ENCODE peak calls at places on chromosomes 3 and 15, in four cellular contexts. K, J, I and F are unnamed samples.

GRCh38 chr15:35519536-35520149 is 26.3 kb downstream of the DPH6 start:
- DNase-seq in K (peak; percentile 64), J (peak; percentile 75), I (no peak), F (no peak)

GRCh38 chr3:134869153-134869726 is 74.2 kb downstream of the EPHB1 start:
- DNase-seq in K (no peak), J (no peak), I (peak; percentile 16), F (no peak)

GRCh38 chr3:141360888-141361598 is 7.3 kb upstream of the ZBTB38 start:
- DNase-seq in K (peak; percentile 90), J (peak; percentile 90), I (no peak), F (no peak)

GRCh38 chr15:90594297-90594696 is 64.6 kb downstream of the CRTC3 start:
- DNase-seq in K (no peak), J (peak; percentile 50), I (peak; percentile 90), F (peak; percentile 95)

GRCh38 chr3:57856675-57857074 is 100.6 kb downstream of the SLMAP start:
- DNase-seq in K (peak; percentile 44), J (peak; percentile 31), I (no peak), F (no peak)

GRCh38 chr15:60966316-60966715 is 262.8 kb downstream of the RORA start:
- DNase-seq in K (peak; percentile 69), J (peak; percentile 15), I (no peak), F (peak; percentile 31)

GRCh38 chr15:92158426-92158825 is 235.3 kb upstream of the ST8SIA2 start:
- DNase-seq in K (peak; percentile 2), J (no peak), I (no peak), F (no peak)

GRCh38 chr3:16508591-16508995 is 4.9 kb downstream of the RFTN1 start:
- DNase-seq in K (no peak), J (peak; percentile 41), I (no peak), F (no peak)

GRCh38 chr15:41523097-41523496 is 9.5 kb upstream of the LTK start:
- DNase-seq in K (peak; percentile 11), J (no peak), I (no peak), F (no peak)

GRCh38 chr15:77209221-77209620 is 138.3 kb upstream of the TSPAN3 start:
- DNase-seq in K (no peak), J (no peak), I (no peak), F (no peak)

GRCh38 chr15:99603828-99604227 is 38.0 kb downstream of the MEF2A start:
- DNase-seq in K (peak; percentile 9), J (no peak), I (no peak), F (no peak)

GRCh38 chr3:150887031-150887430 is 18.2 kb downstream of the MINDY4B start:
- DNase-seq in K (peak; percentile 8), J (no peak), I (no peak), F (no peak)

GRCh38 chr3:31182639-31183038 is 288.2 kb upstream of the GADL1 start:
- DNase-seq in K (no peak), J (no peak), I (no peak), F (no peak)

GRCh38 chr15:68821190-68821897 is 649 bp upstream of the ANP32A start:
- DNase-seq in K (no peak), J (no peak), I (no peak), F (no peak)

GRCh38 chr15:69305204-69305931 is 6.7 kb downstream of the PAQR5 start:
- DNase-seq in K (peak; percentile 96), J (peak; percentile 90), I (no peak), F (no peak)

GRCh38 chr15:89068325-89068784 is 19.9 kb upstream of the ABHD2 start:
- DNase-seq in K (peak; percentile 98), J (peak; percentile 84), I (no peak), F (no peak)

GRCh38 chr15:25237291-25237978 is 201.4 kb downstream of the UBE3A start:
- DNase-seq in K (no peak), J (no peak), I (no peak), F (no peak)

GRCh38 chr15:25235391-25235790 is 203.4 kb downstream of the UBE3A start:
- DNase-seq in K (no peak), J (no peak), I (no peak), F (no peak)

GRCh38 chr15:25238126-25238525 is 200.7 kb downstream of the UBE3A start:
- DNase-seq in K (no peak), J (no peak), I (no peak), F (no peak)

GRCh38 chr15:25236143-25236860 is 202.5 kb downstream of the UBE3A start:
- DNase-seq in K (no peak), J (no peak), I (no peak), F (no peak)

DNA sequence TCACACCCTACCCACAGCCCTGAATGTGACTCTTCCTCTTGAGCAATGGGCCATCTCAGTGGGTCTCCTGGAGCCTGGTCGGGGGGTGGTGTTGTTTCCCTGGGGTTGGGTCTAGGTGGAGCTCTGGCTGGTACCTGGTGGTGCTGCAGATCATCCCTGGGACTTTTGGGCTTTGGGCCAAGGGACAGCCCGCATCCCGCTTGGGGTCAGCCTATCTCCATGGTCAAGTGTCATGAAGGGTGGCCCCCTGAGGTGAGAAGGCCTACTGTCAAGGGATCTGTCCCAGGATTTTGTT is 202.0 kb downstream of the UBE3A start:
- DNase-seq in K (no peak), J (no peak), I (no peak), F (no peak)
- H3K9me3 ChIP-seq in K (peaks cover 74% of the 10 kb centered on the region), J (no peaks in the 10 kb centered on the region), I (peaks cover 34% of the 10 kb centered on the region), F (no peaks in the 10 kb centered on the region)

GRCh38 chr3:129119365-129120100 is 2.1 kb downstream of the RAB43 start:
- DNase-seq in K (no peak), J (no peak), I (no peak), F (no peak)
- H3K4me1 ChIP-seq in K (peaks cover 24% of the 10 kb centered on the region), J (peaks cover 17% of the 10 kb centered on the region), I (peaks cover 33% of the 10 kb centered on the region), F (peaks cover 37% of the 10 kb centered on the region)

GRCh38 chr3:72411102-72411501 is 437.1 kb downstream of the SHQ1 start:
- DNase-seq in K (peak; percentile 22), J (peak; percentile 39), I (no peak), F (no peak)

GRCh38 chr3:72413228-72413627 is 435.0 kb downstream of the SHQ1 start:
- DNase-seq in K (peak; percentile 25), J (peak; percentile 40), I (no peak), F (no peak)

GRCh38 chr3:72408983-72409779 is 439.1 kb downstream of the SHQ1 start:
- DNase-seq in K (no peak), J (no peak), I (no peak), F (no peak)

GRCh38 chr3:72412557-72412956 is 435.7 kb downstream of the SHQ1 start:
- DNase-seq in K (no peak), J (no peak), I (no peak), F (no peak)

GRCh38 chr3:72411843-72412242 is 436.4 kb downstream of the SHQ1 start:
- DNase-seq in K (no peak), J (no peak), I (no peak), F (no peak)
- TF ChIP-seq CTCF in K (no peak), J (no peak), I (no peak), F (no peak)

DNA sequence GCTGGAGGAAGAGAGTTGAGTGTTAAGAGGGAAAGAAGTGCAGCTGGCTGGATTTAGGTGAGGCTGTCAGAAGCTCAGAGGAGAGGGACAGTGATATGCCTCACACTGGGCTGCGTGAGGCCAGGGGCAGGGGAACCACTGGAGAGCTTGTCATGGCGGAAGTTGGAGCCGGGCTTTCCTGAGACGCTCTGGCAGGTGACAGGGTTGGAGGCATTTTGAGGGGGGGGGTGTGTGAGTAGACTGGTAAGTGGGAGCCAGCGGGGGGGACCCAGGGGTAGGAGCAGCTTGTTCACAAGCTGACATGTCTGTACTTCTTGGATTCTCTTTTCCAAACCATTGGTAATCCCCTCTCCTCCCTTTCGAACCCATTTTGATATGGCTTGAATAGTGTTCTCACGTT is 331.5 kb upstream of the RGMA start:
- DNase-seq in K (no peak), J (no peak), I (no peak), F (peak; percentile 74)
- H3K9me3 ChIP-seq in K (peaks cover 42% of the 10 kb centered on the region), J (no peaks in the 10 kb centered on the region), I (no peaks in the 10 kb centered on the region), F (no peaks in the 10 kb centered on the region)

DNA sequence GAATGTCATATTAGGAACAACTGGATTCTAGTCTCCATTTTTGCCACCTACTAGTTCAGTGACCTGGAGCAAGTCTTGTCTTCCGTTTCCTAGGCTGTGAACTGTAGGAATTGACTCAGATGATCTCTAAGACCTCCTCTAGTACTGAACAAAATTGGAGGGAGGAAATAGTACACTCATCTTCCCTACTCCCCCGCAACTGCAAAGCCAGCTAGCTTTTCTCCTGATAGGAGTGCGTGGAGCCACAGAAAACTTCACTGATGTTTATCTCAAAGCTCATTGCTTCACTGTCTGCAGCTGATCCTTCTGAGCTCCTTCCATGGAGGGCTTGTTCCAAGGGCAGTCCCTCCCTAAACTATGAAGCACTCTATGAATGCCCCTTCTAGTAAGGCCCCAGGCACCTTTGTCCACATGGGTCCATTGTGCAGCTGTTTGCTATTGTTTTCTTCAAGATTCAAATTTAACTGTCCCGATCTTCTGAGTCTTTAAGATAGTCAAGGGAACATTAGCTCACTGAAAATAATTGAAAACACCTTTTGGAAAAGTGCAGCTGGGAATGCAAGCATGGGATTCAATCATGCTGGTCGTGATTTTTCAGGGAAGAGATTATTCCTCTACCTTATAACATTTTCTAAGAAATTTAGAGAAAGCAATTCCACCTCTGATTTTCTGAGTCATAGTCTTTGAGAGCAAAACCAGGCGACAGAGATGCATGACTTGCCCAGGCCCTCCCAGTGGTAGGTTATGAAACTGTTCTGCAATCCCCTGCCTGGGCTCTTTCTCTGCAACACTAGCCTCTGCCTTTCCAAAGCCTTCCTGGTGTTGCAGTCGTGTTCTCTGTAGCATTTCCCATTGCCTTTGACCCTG is 24.3 kb downstream of the FILIP1L start:
- DNase-seq in K (peak; percentile 69), J (peak; percentile 65), I (no peak), F (no peak)
- H3K4me1 ChIP-seq in K (peaks cover 8% of the 10 kb centered on the region), J (peaks cover 7% of the 10 kb centered on the region), I (no peaks in the 10 kb centered on the region), F (peaks cover 20% of the 10 kb centered on the region)

DNA sequence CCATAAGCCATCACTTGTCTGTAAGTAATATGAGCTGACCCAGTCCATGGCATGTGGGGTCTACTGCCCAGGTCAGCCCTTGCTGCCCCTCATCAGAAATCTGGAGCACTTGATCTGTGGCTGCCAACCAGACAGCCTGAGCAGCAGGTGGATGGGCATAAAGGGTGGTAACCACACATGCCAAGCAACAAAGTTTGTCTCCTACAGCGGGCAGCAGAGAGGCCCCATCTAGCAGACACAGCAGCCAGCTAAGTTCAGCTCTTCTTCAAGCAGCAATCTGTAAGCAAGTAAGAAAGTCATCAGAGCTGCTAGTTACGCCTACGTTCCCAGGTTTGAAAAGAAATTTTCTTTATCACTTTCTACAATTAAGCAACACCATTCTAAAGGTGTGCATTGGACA is 27.9 kb downstream of the CHCHD4 start:
- DNase-seq in K (no peak), J (no peak), I (no peak), F (no peak)
- TF ChIP-seq CTCF in K (no peak), J (no peak), I (no peak), F (no peak)

DNA sequence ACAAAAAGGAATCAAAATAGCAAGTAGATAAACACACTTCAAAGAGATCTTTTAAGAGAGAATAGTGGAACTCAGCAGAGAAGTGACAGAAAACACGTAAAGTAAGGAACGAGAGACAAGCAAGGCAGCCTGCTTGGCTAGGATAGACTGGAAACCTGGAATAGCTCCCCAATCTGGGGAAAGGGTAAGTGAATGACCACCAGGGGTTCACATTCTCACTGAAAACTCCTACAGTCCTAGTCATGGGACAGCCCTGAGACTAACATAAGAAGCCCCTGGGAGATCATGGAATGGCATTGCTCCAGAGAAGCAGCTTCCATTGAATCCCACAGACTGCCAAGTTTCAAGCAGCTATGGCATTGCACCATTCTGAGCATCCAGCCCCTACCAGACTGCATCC is 363.6 kb upstream of the ARPP21 start:
- DNase-seq in K (no peak), J (no peak), I (no peak), F (no peak)
- H3K9me3 ChIP-seq in K (peaks cover 19% of the 10 kb centered on the region), J (no peaks in the 10 kb centered on the region), I (peaks cover 14% of the 10 kb centered on the region), F (no peaks in the 10 kb centered on the region)

GRCh38 chr3:47404420-47404819 is 23.6 kb downstream of the PTPN23 start:
- DNase-seq in K (no peak), J (no peak), I (no peak), F (no peak)
- H3K4me1 ChIP-seq in K (peaks cover 11% of the 10 kb centered on the region), J (no peaks in the 10 kb centered on the region), I (peaks cover 35% of the 10 kb centered on the region), F (peaks cover 18% of the 10 kb centered on the region)